ENCODE peak calls at places on chromosome 11, in five cellular contexts. I, X, M, Z and Y are unnamed samples.

GRCh38 chr11:108616549-108616948 is 23.0 kb upstream of the EXPH5 start:
- DNase-seq in M (peak), X (no peak), Z (no peak), I (peak), Y (no peak)

GRCh38 chr11:111602865-111603632 is 800 bp downstream of the SIK2 start:
- DNase-seq in Z (peak), M (peak), I (peak), X (no peak), Y (no peak)

GRCh38 chr11:60933416-60933815 is 9.2 kb downstream of the TMEM132A start:
- DNase-seq in X (no peak), I (no peak), M (no peak), Z (no peak), Y (no peak)

GRCh38 chr11:47766363-47767227 is 546 bp downstream of the FNBP4 start:
- DNase-seq in I (peak), Z (peak), X (peak), M (peak), Y (peak)

GRCh38 chr11:40388097-40388818 is 1071.2 kb downstream of the LRRC4C start:
- DNase-seq in X (no peak), Z (no peak), I (peak), M (no peak), Y (no peak)

GRCh38 chr11:119361056-119361787 is 14.7 kb upstream of the MFRP start:
- DNase-seq in M (peak), I (peak), X (peak), Z (peak), Y (no peak)

GRCh38 chr11:22703040-22703439 is 36.6 kb downstream of the GAS2 start:
- DNase-seq in Z (no peak), X (no peak), M (peak), I (peak), Y (no peak)

GRCh38 chr11:134024420-134025085 is 44.3 kb upstream of the JAM3 start:
- DNase-seq in Z (no peak), X (no peak), I (peak), M (no peak), Y (no peak)

GRCh38 chr11:87150936-87151335 is 113.2 kb downstream of the TMEM135 start:
- DNase-seq in M (peak), I (peak), X (no peak), Z (no peak), Y (no peak)

GRCh38 chr11:64750361-64751054 is 6.6 kb upstream of the RASGRP2 start:
- DNase-seq in I (no peak), X (no peak), Z (no peak), M (no peak), Y (no peak)

GRCh38 chr11:5096011-5096410 is 26.6 kb downstream of the OR52E1 start:
- DNase-seq in I (no peak), Z (no peak), X (no peak), M (no peak), Y (no peak)

GRCh38 chr11:126352934-126353801 is 2.3 kb upstream of the ST3GAL4 start:
- DNase-seq in X (no peak), M (peak), Z (no peak), I (peak), Y (no peak)

GRCh38 chr11:3055881-3056280 is 1.3 kb downstream of the CARS1 start:
- DNase-seq in X (no peak), I (no peak), M (no peak), Z (no peak), Y (no peak)
- H3K4me3 ChIP-seq in X (no peak), I (peak), M (no peak), Z (peak), Y (peak)

DNA sequence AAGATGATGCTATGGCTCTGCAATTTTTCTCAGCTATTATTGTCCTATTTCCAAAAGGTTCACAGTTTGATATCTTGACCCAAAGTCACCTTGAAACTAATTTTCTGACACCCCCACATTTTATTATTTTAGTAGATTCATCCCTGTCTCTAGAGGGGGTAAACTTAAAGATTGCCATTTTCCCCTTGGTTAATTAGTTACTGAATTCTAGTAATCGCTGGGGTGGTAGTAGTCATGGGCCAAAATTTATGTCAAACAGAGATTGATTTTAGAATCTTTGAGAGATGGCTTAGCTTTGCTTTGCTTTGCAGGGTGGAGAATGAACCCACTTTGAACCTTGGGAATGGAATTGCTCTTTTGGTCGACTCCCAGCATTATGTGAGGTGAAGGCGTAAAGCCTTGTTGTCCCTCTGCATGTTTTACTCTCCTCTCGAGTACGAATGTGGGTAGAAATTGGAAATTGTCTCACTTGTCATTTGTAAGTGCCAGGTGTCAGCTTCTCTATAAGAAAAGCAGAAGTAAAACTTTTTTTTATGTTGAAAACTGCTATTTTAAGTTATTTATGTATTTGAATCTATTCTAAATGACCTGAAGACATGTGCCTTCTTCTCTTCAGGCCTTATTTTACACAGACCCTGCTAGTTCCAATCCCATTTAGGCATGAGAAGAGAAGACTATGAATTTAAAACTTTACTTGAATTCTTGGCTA is 42.4 kb upstream of the RCE1 start:
- DNase-seq in X (no peak), I (no peak), Z (no peak), M (no peak), Y (no peak)
- H3K27ac ChIP-seq in X (no peak), I (no peak), Z (no peak), M (no peak), Y (no peak)

DNA sequence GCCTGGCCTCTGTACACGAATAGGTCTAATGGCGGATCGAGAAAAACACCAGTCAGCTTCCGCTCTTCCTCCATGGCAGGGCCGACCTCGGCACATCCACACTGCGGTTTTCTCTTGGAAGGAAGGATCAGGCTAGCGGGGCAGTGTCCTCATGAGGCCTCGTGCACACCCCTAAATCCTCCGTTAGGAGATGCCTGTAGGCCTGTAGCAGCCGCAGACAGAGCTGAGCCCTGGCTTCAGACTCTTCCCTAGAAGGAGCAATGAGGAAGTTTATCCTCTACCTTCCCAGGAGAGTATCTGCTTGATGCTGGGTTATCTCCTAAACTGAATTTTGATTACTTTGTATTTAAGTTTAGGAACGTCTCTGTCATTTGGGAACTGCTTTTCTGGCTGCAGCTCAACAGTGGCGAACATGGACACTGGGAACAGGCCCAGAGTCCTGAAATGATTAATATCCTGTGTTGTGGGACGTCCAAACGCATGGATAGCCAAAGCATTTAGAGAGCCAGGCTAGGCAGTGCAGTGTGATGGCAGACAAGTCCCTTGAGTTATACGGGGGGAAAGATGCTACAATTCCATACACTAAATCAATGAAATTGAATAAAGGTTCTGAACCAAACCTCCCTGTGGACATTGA is 16.5 kb upstream of the BMAL1 start:
- DNase-seq in I (peak), X (no peak), M (peak), Z (peak), Y (no peak)
- H3K4me3 ChIP-seq in I (peak), X (no peak), M (no peak), Z (no peak), Y (no peak)

GRCh38 chr11:20261526-20261925 is 101.3 kb upstream of the DBX1 start:
- DNase-seq in M (peak), X (no peak), I (no peak), Z (no peak), Y (no peak)
- H3K27ac ChIP-seq in M (no peak), X (no peak), I (no peak), Z (no peak), Y (no peak)

GRCh38 chr11:82976786-82977185 is 75.2 kb downstream of the DDIAS start:
- DNase-seq in X (no peak), I (no peak), Z (no peak), M (no peak), Y (no peak)

GRCh38 chr11:82974135-82974534 is 72.6 kb downstream of the DDIAS start:
- DNase-seq in X (no peak), I (no peak), Z (no peak), M (no peak), Y (no peak)

GRCh38 chr11:82969811-82970210 is 68.3 kb downstream of the DDIAS start:
- DNase-seq in X (no peak), I (no peak), Z (no peak), M (no peak), Y (no peak)

GRCh38 chr11:82975882-82976281 is 74.3 kb downstream of the DDIAS start:
- DNase-seq in X (no peak), I (no peak), Z (no peak), M (no peak), Y (no peak)

DNA sequence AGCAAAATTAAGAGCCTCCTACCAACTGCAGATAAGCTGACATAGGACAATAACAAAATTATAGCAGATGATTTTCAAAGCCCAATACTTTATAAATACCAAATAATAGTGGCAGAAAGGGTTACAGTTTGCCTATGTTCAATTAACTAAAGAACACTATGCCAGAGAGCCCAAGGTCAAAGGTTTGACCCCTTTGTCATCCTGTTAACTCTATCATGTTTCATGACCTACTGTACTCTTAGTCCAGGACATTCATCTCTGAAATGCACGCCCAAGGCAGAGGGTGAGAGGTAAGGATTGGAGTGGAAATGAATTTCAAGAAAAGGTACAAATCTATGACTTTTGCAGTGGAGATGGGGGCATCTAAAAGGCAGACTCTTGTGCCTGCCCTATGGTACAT is 70.6 kb downstream of the DDIAS start:
- DNase-seq in Z (no peak), X (no peak), M (no peak), I (no peak), Y (no peak)
- H3K4me3 ChIP-seq in Z (no peak), X (no peak), M (no peak), I (no peak), Y (no peak)

DNA sequence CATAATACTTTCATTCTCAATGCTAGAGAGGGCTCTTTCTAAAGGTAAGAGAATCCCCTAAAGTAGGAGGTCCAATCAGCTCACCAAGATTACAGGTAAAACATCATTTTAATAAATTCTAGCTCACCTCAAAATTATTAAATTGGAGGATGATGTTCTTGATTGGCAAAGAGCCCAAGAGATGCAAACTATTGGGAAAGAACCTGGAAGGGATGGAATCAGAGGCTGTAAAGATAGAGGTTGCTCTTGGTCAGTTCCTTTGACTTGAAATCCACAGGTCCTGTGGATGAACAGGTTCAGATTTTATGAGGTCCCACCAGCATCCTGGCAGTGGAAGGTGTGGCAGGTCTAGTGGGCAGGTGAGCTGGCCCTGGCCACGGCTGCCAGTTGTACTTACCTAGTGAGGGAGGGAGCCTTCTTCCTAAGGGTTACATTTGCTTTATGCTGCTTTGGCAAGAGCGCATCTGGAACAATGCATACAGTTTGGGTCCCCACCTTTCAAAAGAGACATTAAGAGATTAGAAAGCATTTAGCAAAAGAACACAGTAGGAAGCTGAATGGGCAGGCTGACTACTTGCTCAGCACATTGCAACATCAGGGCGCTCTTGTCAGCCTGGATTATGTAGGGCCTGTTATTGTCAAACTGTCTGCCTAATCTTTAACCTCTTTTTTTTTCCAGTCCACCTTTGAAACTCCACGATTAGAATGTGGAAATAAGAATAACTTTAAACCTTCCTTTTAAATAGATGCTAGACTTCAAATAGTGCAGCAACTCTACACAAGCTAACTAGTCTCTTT is 97.0 kb downstream of the RDX start:
- DNase-seq in M (peak), I (peak), X (peak), Z (no peak), Y (no peak)
- H3K27ac ChIP-seq in M (peak), I (no peak), X (no peak), Z (no peak), Y (no peak)

GRCh38 chr11:100832851-100833250 is 145.8 kb downstream of the ARHGAP42 start:
- DNase-seq in Z (no peak), M (peak), X (no peak), I (no peak), Y (no peak)

GRCh38 chr11:100830978-100831732 is 144.1 kb downstream of the ARHGAP42 start:
- DNase-seq in X (no peak), M (peak), I (peak), Z (no peak), Y (no peak)

GRCh38 chr11:100831929-100832480 is 144.9 kb downstream of the ARHGAP42 start:
- DNase-seq in M (peak), X (no peak), Z (no peak), I (peak), Y (no peak)

GRCh38 chr11:100827934-100828661 is 141.0 kb downstream of the ARHGAP42 start:
- DNase-seq in X (no peak), Z (no peak), M (peak), I (peak), Y (no peak)

DNA sequence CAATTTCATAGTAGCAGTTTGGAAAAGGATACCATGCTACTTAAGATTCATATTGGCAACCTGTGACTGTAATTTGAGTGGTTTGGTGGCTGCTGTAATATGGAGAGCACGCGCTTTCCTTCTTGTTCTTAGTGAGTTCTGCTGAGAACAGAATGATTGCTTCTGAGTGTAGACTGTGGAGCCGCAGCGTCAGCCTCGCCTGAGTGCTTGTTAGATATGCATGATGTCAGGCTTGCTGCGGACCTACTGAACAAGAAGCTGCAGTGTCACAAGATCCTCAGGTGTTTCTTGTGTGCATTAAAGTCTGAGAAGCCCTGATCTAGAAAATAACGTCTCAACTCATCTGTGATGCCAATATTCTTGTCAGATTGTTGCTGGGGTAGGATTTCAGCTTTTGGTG is 143.2 kb downstream of the ARHGAP42 start:
- DNase-seq in X (no peak), Z (no peak), I (no peak), M (peak), Y (no peak)
- H3K4me3 ChIP-seq in X (no peak), Z (no peak), I (no peak), M (no peak), Y (no peak)